ENCODE peak calls at places on chromosomes 5 and 9, in four cellular contexts. One of them, this sample, is unnamed.

GRCh38 chr9:78242041-78242440 is 6.2 kb downstream of the CEP78 start:
- DNase-seq in A549: no peak
- DNase-seq in IMR-90: peak
- DNase-seq in GM12878: no peak
- DNase-seq in this sample: no peak

GRCh38 chr9:78253285-78253684 is 17.4 kb downstream of the CEP78 start:
- DNase-seq in A549: no peak
- DNase-seq in IMR-90: no peak
- DNase-seq in GM12878: no peak
- DNase-seq in this sample: no peak

GRCh38 chr5:66742083-66742895 is 146.1 kb downstream of the MAST4 start:
- DNase-seq in A549: peak
- DNase-seq in IMR-90: no peak
- DNase-seq in GM12878: no peak
- DNase-seq in this sample: peak

GRCh38 chr5:429453-430188 is 13.4 kb upstream of the EXOC3 start:
- DNase-seq in A549: no peak
- DNase-seq in IMR-90: peak
- DNase-seq in GM12878: no peak
- DNase-seq in this sample: no peak

GRCh38 chr5:73280821-73281746 is 108.1 kb downstream of the TMEM174 start:
- DNase-seq in A549: peak
- DNase-seq in IMR-90: peak
- DNase-seq in GM12878: no peak
- DNase-seq in this sample: peak

GRCh38 chr5:74285876-74286275 is 354.7 kb downstream of the ENC1 start:
- DNase-seq in A549: no peak
- DNase-seq in IMR-90: no peak
- DNase-seq in GM12878: no peak
- DNase-seq in this sample: no peak

GRCh38 chr5:989961-990530 is 18.6 kb upstream of the NKD2 start:
- DNase-seq in A549: no peak
- DNase-seq in IMR-90: no peak
- DNase-seq in GM12878: no peak
- DNase-seq in this sample: no peak

GRCh38 chr5:54704825-54705224 is 187.3 kb downstream of the SNX18 start:
- DNase-seq in A549: no peak
- DNase-seq in IMR-90: no peak
- DNase-seq in GM12878: no peak
- DNase-seq in this sample: no peak

GRCh38 chr9:81395301-81396054 is 293.9 kb downstream of the TLE1 start:
- DNase-seq in A549: no peak
- DNase-seq in IMR-90: no peak
- DNase-seq in GM12878: no peak
- DNase-seq in this sample: no peak

GRCh38 chr5:61330879-61331406 is 1.1 kb upstream of the ZSWIM6 start:
- DNase-seq in A549: peak
- DNase-seq in IMR-90: peak
- DNase-seq in GM12878: no peak
- DNase-seq in this sample: peak

GRCh38 chr5:148179234-148179824 is 11.0 kb downstream of the SPINK14 start:
- DNase-seq in A549: peak
- DNase-seq in IMR-90: peak
- DNase-seq in GM12878: peak
- DNase-seq in this sample: peak

GRCh38 chr9:114666841-114667240 is 9.2 kb upstream of the TEX53 start:
- DNase-seq in A549: no peak
- DNase-seq in IMR-90: no peak
- DNase-seq in GM12878: no peak
- DNase-seq in this sample: no peak

GRCh38 chr5:28344803-28345433 is 1306.5 kb upstream of the CDH9 start:
- DNase-seq in A549: peak
- DNase-seq in IMR-90: no peak
- DNase-seq in GM12878: peak
- DNase-seq in this sample: peak

GRCh38 chr5:77326142-77326541 is 115.7 kb downstream of the PDE8B start:
- DNase-seq in A549: no peak
- DNase-seq in IMR-90: no peak
- DNase-seq in GM12878: no peak
- DNase-seq in this sample: no peak

GRCh38 chr5:129917224-129917623 is 13.0 kb downstream of the CHSY3 start:
- DNase-seq in A549: no peak
- DNase-seq in IMR-90: no peak
- DNase-seq in GM12878: no peak
- DNase-seq in this sample: no peak

DNA sequence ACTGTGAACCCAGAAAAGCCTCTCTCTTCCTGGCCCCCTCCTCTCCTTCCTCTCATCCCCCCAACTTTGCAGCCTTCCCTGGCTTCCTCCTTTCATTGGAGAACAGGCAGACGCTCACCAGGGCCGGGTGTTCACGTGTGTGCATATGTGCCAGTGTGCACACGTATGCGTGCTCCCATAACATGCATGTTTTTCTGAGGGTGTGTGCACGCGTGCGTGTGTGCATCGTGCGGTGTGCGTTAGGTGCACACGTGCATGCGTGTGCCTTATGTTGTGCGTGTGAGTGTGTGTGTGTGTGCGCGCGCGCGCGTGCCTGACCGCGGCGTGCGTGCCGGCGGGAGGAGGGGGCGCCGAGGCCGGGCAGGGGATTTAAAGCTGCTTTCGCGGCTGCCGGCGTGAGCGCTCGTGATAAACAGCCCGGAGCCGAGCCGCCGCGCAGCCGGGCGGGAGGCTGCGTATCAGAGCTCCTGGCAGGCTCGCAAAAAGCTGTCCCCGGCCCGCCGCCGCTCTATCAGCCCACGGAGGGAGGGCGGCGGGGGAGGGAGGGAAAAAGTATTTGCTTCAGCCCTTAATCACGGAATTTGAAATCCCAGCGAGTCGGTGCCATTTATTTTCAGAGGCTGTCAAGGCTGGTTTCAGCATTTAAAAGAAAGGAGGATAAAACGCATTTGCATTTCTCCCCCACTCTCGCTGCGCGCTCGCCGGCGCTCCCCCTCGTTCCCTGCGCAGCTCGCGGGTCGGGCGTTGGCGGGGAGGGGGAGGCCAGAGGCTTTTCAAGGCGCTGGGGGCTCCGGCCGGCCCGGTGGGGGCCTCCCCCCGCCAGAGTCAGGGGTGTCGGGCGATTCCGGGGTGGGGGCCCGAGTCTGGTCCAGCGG is 183.9 kb downstream of the C9orf50 start:
- DNase-seq in A549: no peak
- DNase-seq in IMR-90: peak
- DNase-seq in GM12878: no peak
- DNase-seq in this sample: peak
- TF ChIP-seq BHLHE40 in A549: no peak
- TF ChIP-seq BHLHE40 in IMR-90: peak
- TF ChIP-seq BHLHE40 in GM12878: peak
- TF ChIP-seq BHLHE40 in this sample: no peak

GRCh38 chr9:89606567-89607311 is 1.9 kb downstream of the GADD45G start:
- DNase-seq in A549: no peak
- DNase-seq in IMR-90: peak
- DNase-seq in GM12878: no peak
- DNase-seq in this sample: no peak
- TF ChIP-seq BHLHE40 in A549: no peak
- TF ChIP-seq BHLHE40 in IMR-90: no peak
- TF ChIP-seq BHLHE40 in GM12878: no peak
- TF ChIP-seq BHLHE40 in this sample: no peak

GRCh38 chr5:3302228-3302627 is 293.4 kb upstream of the IRX1 start:
- DNase-seq in A549: no peak
- DNase-seq in IMR-90: no peak
- DNase-seq in GM12878: no peak
- DNase-seq in this sample: no peak
- TF ChIP-seq BHLHE40 in A549: no peak
- TF ChIP-seq BHLHE40 in IMR-90: no peak
- TF ChIP-seq BHLHE40 in GM12878: no peak
- TF ChIP-seq BHLHE40 in this sample: no peak

GRCh38 chr9:93306579-93307091 is 122.7 kb downstream of the WNK2 start:
- DNase-seq in A549: no peak
- DNase-seq in IMR-90: no peak
- DNase-seq in GM12878: no peak
- DNase-seq in this sample: no peak

GRCh38 chr9:93304574-93305496 is 120.9 kb downstream of the WNK2 start:
- DNase-seq in A549: peak
- DNase-seq in IMR-90: peak
- DNase-seq in GM12878: no peak
- DNase-seq in this sample: peak

GRCh38 chr9:93305497-93306020 is 121.6 kb downstream of the WNK2 start:
- DNase-seq in A549: no peak
- DNase-seq in IMR-90: no peak
- DNase-seq in GM12878: no peak
- DNase-seq in this sample: no peak

GRCh38 chr9:93307468-93308157 is 123.7 kb downstream of the WNK2 start:
- DNase-seq in A549: no peak
- DNase-seq in IMR-90: no peak
- DNase-seq in GM12878: no peak
- DNase-seq in this sample: no peak

DNA sequence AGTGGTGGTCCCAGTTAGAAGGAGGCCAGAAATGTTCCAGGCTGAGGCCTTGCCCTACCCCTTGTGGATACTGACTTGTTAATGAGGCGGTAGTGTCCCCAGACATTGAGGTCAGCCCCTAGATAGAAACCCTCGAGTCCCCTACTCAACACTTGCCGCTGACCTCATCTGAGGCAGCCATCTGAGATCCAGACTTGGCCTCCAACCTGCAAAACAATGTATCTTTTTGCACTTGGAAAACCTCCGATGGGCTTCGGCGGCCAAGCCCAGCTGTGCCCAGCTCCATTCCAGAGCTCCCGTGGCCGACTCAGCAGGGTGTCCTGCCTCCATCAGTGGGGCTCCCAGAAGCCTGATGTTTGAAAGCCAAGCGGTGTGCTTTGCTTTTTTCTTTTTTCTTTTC is 122.1 kb downstream of the WNK2 start:
- DNase-seq in A549: no peak
- DNase-seq in IMR-90: no peak
- DNase-seq in GM12878: no peak
- DNase-seq in this sample: no peak
- TF ChIP-seq BHLHE40 in A549: no peak
- TF ChIP-seq BHLHE40 in IMR-90: no peak
- TF ChIP-seq BHLHE40 in GM12878: no peak
- TF ChIP-seq BHLHE40 in this sample: no peak

GRCh38 chr5:173247504-173247903 is 12.5 kb upstream of the NKX2-5 start:
- DNase-seq in A549: no peak
- DNase-seq in IMR-90: no peak
- DNase-seq in GM12878: no peak
- DNase-seq in this sample: no peak
- TF ChIP-seq BHLHE40 in A549: no peak
- TF ChIP-seq BHLHE40 in IMR-90: no peak
- TF ChIP-seq BHLHE40 in GM12878: no peak
- TF ChIP-seq BHLHE40 in this sample: no peak

GRCh38 chr9:104984121-104984520 is 56.2 kb upstream of the ABCA1 start:
- DNase-seq in A549: no peak
- DNase-seq in IMR-90: no peak
- DNase-seq in GM12878: no peak
- DNase-seq in this sample: no peak

GRCh38 chr9:104984994-104985393 is 57.0 kb upstream of the ABCA1 start:
- DNase-seq in A549: no peak
- DNase-seq in IMR-90: no peak
- DNase-seq in GM12878: no peak
- DNase-seq in this sample: no peak

GRCh38 chr9:104982543-104982942 is 54.6 kb upstream of the ABCA1 start:
- DNase-seq in A549: no peak
- DNase-seq in IMR-90: no peak
- DNase-seq in GM12878: no peak
- DNase-seq in this sample: no peak

GRCh38 chr9:104984541-104984940 is 56.6 kb upstream of the ABCA1 start:
- DNase-seq in A549: no peak
- DNase-seq in IMR-90: no peak
- DNase-seq in GM12878: no peak
- DNase-seq in this sample: no peak

GRCh38 chr9:104983491-104983890 is 55.5 kb upstream of the ABCA1 start:
- DNase-seq in A549: no peak
- DNase-seq in IMR-90: no peak
- DNase-seq in GM12878: no peak
- DNase-seq in this sample: no peak
- TF ChIP-seq BHLHE40 in A549: no peak
- TF ChIP-seq BHLHE40 in IMR-90: no peak
- TF ChIP-seq BHLHE40 in GM12878: no peak
- TF ChIP-seq BHLHE40 in this sample: no peak

GRCh38 chr9:130364619-130365322 is 80.0 kb upstream of the ASS1 start:
- DNase-seq in A549: no peak
- DNase-seq in IMR-90: no peak
- DNase-seq in GM12878: no peak
- DNase-seq in this sample: no peak

GRCh38 chr9:130366072-130366471 is 78.7 kb upstream of the ASS1 start:
- DNase-seq in A549: no peak
- DNase-seq in IMR-90: no peak
- DNase-seq in GM12878: no peak
- DNase-seq in this sample: no peak

GRCh38 chr9:130368631-130369103 is 76.1 kb upstream of the ASS1 start:
- DNase-seq in A549: peak
- DNase-seq in IMR-90: no peak
- DNase-seq in GM12878: no peak
- DNase-seq in this sample: no peak

GRCh38 chr9:130365323-130365721 is 79.4 kb upstream of the ASS1 start:
- DNase-seq in A549: no peak
- DNase-seq in IMR-90: no peak
- DNase-seq in GM12878: no peak
- DNase-seq in this sample: no peak

GRCh38 chr9:130366888-130367550 is 77.7 kb upstream of the ASS1 start:
- DNase-seq in A549: no peak
- DNase-seq in IMR-90: no peak
- DNase-seq in GM12878: no peak
- DNase-seq in this sample: no peak
- TF ChIP-seq BHLHE40 in A549: no peak
- TF ChIP-seq BHLHE40 in IMR-90: no peak
- TF ChIP-seq BHLHE40 in GM12878: no peak
- TF ChIP-seq BHLHE40 in this sample: no peak

This sample was measured in HEK293T.